ENCODE peak calls at places on chromosomes 7 and 10, in four cellular contexts. Z is GM12878, C is HepG2, K is H1. X is an unnamed sample.
A peak's percentile ranks its signal among the peaks of the same experiment; 100 is the strongest.

GRCh38 chr7:36809064-36809463 is 84.8 kb upstream of the AOAH start:
- DNase-seq in Z (no peak), K (no peak), C (no peak), X (no peak)

GRCh38 chr7:149286811-149287400 is 24.9 kb downstream of the ZNF783 start:
- DNase-seq in Z (no peak), K (no peak), C (no peak), X (no peak)

GRCh38 chr7:154795014-154795413 is 207.9 kb downstream of the PAXIP1 start:
- DNase-seq in Z (no peak), K (no peak), C (no peak), X (no peak)

GRCh38 chr7:106563466-106564150 is 97.3 kb downstream of the CCDC71L start:
- DNase-seq in Z (no peak), K (no peak), C (no peak), X (no peak)

GRCh38 chr7:130084037-130084875 is 13.9 kb downstream of the KLHDC10 start:
- DNase-seq in Z (no peak), C (peak; percentile 14), K (no peak), X (no peak)

GRCh38 chr10:43218951-43219837 is 47.7 kb downstream of the RASGEF1A start:
- DNase-seq in C (no peak), Z (no peak), K (no peak), X (no peak)

GRCh38 chr7:106862317-106863183 is 2.5 kb upstream of the PIK3CG start:
- DNase-seq in K (no peak), Z (no peak), C (no peak), X (no peak)

GRCh38 chr7:54812747-54813146 is 53.7 kb upstream of the SEC61G start:
- DNase-seq in C (no peak), K (no peak), Z (no peak), X (no peak)

GRCh38 chr7:141722529-141722928 is 14.4 kb downstream of the WEE2 start:
- DNase-seq in K (no peak), C (no peak), Z (no peak), X (no peak)

GRCh38 chr7:157862731-157863130 is 525.9 kb downstream of the DNAJB6 start:
- DNase-seq in K (no peak), Z (no peak), C (no peak), X (no peak)

GRCh38 chr7:22357311-22358175 is 589 bp upstream of the RAPGEF5 start:
- DNase-seq in K (peak; percentile 61), C (peak; percentile 84), Z (no peak), X (no peak)

GRCh38 chr7:22356855-22357310 is at the start of gene RAPGEF5:
- DNase-seq in Z (no peak), C (no peak), K (peak; percentile 63), X (no peak)

GRCh38 chr7:22354462-22354861 is 2.5 kb downstream of the RAPGEF5 start:
- DNase-seq in K (no peak), C (no peak), Z (no peak), X (no peak)

GRCh38 chr7:22355620-22356009 is 1.3 kb downstream of the RAPGEF5 start:
- DNase-seq in C (no peak), K (no peak), Z (no peak), X (no peak)

GRCh38 chr7:22356010-22356854 is 722 bp downstream of the RAPGEF5 start:
- DNase-seq in K (peak; percentile 64), C (peak; percentile 28), Z (no peak), X (no peak)
- H3K4me3 ChIP-seq in K (peak overlapping the region; percentile 71), C (peak overlapping the region; percentile 88), Z (peak overlapping the region; percentile 90), X (peak overlapping the region; percentile 58)

DNA sequence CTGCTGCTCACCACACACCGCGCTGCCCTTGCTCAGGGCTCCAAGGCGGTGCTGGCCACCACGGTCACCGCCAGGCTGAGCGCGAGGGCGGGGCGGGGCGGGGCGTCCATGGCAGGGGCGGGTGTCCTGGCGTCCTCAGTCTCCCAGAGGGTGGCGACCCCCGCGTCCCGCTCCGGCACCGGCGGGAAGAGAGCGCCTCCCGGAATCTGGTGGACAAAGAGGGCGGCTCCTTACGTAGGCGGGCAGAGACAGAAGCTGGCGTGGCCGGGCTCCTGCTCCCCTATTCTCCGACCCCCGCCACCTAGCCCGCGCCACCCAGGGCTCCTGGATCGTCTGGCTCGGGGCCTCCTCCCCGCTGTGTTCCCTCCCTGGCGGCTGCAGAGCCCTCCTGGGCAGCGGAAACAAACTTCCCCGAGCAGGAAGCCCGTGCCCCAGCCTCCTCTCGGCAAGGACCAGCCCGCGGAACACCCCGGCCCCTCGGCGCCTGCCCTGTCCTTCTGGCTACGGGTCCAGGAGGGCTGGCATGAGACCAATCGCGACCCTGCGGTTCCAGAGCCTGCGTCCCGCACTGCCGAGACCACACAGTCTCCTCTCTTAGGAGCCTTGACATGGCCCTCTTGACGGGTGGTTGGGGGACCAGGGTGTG is 133.8 kb upstream of the ZNF92 start:
- DNase-seq in K (peak; percentile 81), Z (no peak), C (peak; percentile 15), X (peak; percentile 50)
- H3K9ac ChIP-seq in K (no peak overlapping the region), Z (no peak overlapping the region), C (peak overlapping the region; percentile 59), X (peak overlapping the region; percentile 90)

GRCh38 chr10:55144001-55144400 is 343.0 kb upstream of the PCDH15 start:
- DNase-seq in Z (no peak), K (no peak), C (no peak), X (no peak)

GRCh38 chr10:55146032-55146431 is 345.0 kb upstream of the PCDH15 start:
- DNase-seq in K (no peak), C (no peak), Z (no peak), X (no peak)
- TF ChIP-seq SUZ12 in K (no peak), C (no peak), Z (no peak), X (no peak)

GRCh38 chr10:123136221-123136805 is 543 bp downstream of the HMX3 start:
- DNase-seq in Z (no peak), K (peak; percentile 79), C (no peak), X (no peak)

GRCh38 chr10:123135415-123136141 is at the start of gene HMX3:
- DNase-seq in K (peak; percentile 85), C (no peak), Z (no peak), X (no peak)

GRCh38 chr10:123134058-123134914 is 1.5 kb upstream of the HMX3 start:
- DNase-seq in Z (no peak), C (no peak), K (peak; percentile 64), X (no peak)

GRCh38 chr10:123133511-123133910 is 2.3 kb upstream of the HMX3 start:
- DNase-seq in Z (no peak), K (no peak), C (no peak), X (no peak)

DNA sequence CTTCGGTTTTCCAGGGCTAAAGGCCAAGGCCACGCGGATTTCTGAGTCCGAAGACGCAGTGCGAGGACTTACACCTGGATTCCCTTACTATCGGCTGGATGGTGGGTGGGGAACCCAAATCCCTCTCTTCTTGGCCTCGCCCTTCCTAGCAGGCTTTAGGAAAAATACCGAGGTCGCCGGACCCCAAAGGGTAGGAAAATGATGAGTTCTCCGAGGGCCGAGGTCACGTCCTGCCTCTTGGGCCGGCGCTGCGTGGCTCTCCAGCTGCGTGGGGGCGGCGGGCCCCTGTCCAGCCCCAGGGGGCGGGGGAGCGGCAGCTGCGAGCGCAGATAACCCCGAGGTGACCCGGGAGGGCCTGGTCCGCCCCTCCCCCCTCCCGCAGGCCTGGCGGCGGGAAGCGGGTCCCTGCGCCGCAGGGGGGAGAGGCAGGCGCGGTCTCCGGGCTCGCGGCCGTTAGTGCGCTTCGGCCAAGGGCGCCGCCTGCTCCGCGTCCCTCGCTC is 805 bp upstream of the HMX3 start:
- DNase-seq in K (no peak), C (no peak), Z (no peak), X (no peak)
- H3K4me3 ChIP-seq in K (peak overlapping the region; percentile 59), C (peak overlapping the region; percentile 61), Z (peak overlapping the region; percentile 86), X (peak overlapping the region; percentile 15)

DNA sequence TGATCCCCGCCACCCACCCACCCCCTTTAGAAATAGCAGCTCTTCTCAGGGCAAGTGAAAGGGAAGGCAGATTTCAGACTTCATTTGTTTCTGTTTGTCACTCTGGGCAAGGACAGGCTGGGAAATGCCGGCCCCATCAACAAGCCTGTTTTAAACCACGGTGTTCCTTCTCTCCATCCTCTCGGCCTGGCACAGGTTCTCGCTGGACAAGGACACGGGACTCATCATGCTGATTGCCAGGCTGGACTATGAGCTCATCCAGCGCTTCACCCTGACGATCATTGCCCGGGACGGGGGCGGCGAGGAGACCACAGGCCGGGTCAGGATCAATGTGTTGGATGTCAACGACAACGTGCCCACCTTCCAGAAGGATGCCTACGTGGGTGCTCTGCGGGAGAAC is 42.3 kb downstream of the C10orf105 start:
- DNase-seq in Z (no peak), C (no peak), K (no peak), X (no peak)
- H3K9ac ChIP-seq in Z (no peak overlapping the region), C (no peak overlapping the region), K (no peak overlapping the region), X (no peak overlapping the region)

DNA sequence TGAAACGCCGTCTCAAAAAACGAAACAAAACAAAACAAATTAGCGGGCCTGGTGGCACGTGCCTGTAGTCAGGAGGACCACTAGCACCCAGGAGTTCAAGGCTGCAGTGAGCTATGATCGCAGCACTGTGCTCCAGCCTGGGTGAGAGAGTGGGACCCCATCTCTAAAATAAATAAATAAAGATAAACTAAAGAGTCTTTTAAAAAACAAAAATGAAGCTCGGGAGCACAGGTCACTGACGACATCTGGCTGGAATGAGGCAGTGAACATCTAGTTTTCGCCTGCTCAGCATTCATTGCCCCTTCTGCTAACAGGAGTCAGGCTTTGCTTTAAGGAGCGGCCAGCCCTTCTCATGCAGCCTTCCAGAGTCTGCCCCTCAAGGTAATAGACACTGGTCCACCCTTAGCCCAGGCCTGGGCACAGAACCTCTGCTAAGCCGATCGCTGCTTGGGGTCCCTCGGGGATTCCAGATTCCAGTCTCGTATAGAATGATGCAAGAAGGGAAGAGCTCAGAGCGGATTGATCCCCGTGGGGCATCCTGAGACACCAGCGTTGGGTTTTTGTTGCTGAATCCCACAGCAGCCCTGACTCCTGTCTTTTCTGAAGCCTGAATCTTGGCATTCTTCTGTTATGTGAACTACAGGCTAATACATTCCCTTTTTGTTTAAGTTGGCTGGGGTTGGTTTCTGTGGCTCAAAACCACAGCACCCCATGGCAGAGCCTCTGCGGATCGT is 14.2 kb upstream of the FOXK1 start:
- DNase-seq in Z (no peak), C (no peak), K (no peak), X (no peak)
- TF ChIP-seq SUZ12 in Z (no peak), C (no peak), K (no peak), X (no peak)

DNA sequence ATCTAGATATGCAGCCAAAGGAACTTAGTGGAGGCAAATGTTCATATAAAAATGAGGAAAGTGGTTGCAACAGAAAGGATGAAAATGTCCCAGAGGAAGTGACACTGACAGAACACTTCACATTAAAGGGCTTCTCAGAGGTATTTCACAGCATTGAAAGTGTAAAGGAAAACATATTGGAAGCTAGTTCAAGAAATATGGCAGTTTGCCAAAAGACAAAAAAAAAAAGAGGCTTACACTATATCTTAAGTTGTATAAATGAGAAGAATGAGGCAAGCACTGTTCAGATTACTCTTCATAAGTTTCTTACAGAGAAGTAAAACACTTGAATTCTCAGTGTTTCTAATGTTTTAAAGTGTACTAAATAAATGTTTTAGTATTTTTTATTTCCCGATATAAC is 20.1 kb downstream of the RUNDC3B start:
- DNase-seq in C (no peak), K (no peak), Z (no peak), X (no peak)
- H3K4me3 ChIP-seq in C (no peak overlapping the region), K (no peak overlapping the region), Z (no peak overlapping the region), X (no peak overlapping the region)

GRCh38 chr10:30820282-30820991 is 190.9 kb upstream of the LYZL2 start:
- DNase-seq in Z (no peak), C (no peak), K (no peak), X (no peak)
- H3K9ac ChIP-seq in Z (no peak overlapping the region), C (no peak overlapping the region), K (no peak overlapping the region), X (no peak overlapping the region)

DNA sequence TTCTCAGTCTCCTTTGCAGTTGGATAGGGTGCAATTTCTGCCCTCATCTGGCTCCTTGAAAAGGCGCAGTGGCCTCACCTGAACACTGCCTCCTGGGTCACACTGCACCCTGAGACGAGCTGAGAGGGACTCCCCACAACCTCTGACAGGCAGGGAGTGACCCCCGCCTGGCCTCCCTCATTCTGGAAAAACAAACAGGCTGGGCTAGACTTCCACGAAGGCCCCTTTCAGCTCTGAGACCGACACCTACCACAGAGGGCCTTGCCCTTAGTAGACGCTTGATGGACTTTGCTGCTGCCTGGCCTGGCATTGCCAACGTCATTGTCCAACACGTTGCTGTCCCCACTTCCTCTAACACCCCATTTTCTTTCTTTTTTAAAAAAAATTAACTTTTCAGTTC is 8.6 kb downstream of the FAM241B start:
- DNase-seq in Z (no peak), K (no peak), C (no peak), X (no peak)
- TF ChIP-seq SUZ12 in Z (no peak), K (no peak), C (no peak), X (no peak)